ENCODE peak calls at places on chromosomes 13 and 19, in seven cellular contexts. One of them, this sample, is unnamed.
A peak's percentile ranks its signal among the peaks of the same experiment; 100 is the strongest.

GRCh38 chr13:113349491-113349890 is 14.4 kb downstream of the GRTP1 start:
- DNase-seq in NCI-H1436: no peak
- DNase-seq in NCI-H2081: no peak
- DNase-seq in cardiac fibroblast: no peak
- DNase-seq in stimulated activated CD4-positive, alpha-beta T cell treated with anti-CD3 and anti-CD28 coated beads, Interleukin-15, amount 100 ng/mL, for 1 hour: no peak
- DNase-seq in cardiac muscle cell: no peak
- DNase-seq in effector memory CD4-positive, alpha-beta T cell: no peak
- DNase-seq in this sample: no peak

GRCh38 chr19:54594737-54595136 is 1.3 kb downstream of the LILRA1 start:
- DNase-seq in NCI-H1436: no peak
- DNase-seq in NCI-H2081: no peak
- DNase-seq in cardiac fibroblast: no peak
- DNase-seq in stimulated activated CD4-positive, alpha-beta T cell treated with anti-CD3 and anti-CD28 coated beads, Interleukin-15, amount 100 ng/mL, for 1 hour: no peak
- DNase-seq in cardiac muscle cell: no peak
- DNase-seq in effector memory CD4-positive, alpha-beta T cell: no peak
- DNase-seq in this sample: no peak

GRCh38 chr13:30734434-30734833 is 909 bp upstream of the ALOX5AP start:
- DNase-seq in NCI-H1436: no peak
- DNase-seq in NCI-H2081: no peak
- DNase-seq in cardiac fibroblast: peak; percentile 74
- DNase-seq in stimulated activated CD4-positive, alpha-beta T cell treated with anti-CD3 and anti-CD28 coated beads, Interleukin-15, amount 100 ng/mL, for 1 hour: no peak
- DNase-seq in cardiac muscle cell: no peak
- DNase-seq in effector memory CD4-positive, alpha-beta T cell: no peak
- DNase-seq in this sample: no peak

GRCh38 chr19:56538254-56538760 is 441 bp upstream of the ZFP28 start:
- DNase-seq in NCI-H1436: peak; percentile 93
- DNase-seq in NCI-H2081: peak; percentile 90
- DNase-seq in cardiac fibroblast: peak; percentile 93
- DNase-seq in stimulated activated CD4-positive, alpha-beta T cell treated with anti-CD3 and anti-CD28 coated beads, Interleukin-15, amount 100 ng/mL, for 1 hour: peak; percentile 80
- DNase-seq in cardiac muscle cell: peak; percentile 93
- DNase-seq in effector memory CD4-positive, alpha-beta T cell: peak; percentile 78
- DNase-seq in this sample: peak; percentile 88

GRCh38 chr13:100304241-100304640 is 215.3 kb downstream of the PCCA start:
- DNase-seq in NCI-H1436: no peak
- DNase-seq in NCI-H2081: peak; percentile 67
- DNase-seq in cardiac fibroblast: no peak
- DNase-seq in stimulated activated CD4-positive, alpha-beta T cell treated with anti-CD3 and anti-CD28 coated beads, Interleukin-15, amount 100 ng/mL, for 1 hour: no peak
- DNase-seq in cardiac muscle cell: no peak
- DNase-seq in effector memory CD4-positive, alpha-beta T cell: no peak
- DNase-seq in this sample: no peak

GRCh38 chr13:54750521-54750920 is 1721.9 kb downstream of the OLFM4 start:
- DNase-seq in NCI-H1436: no peak
- DNase-seq in NCI-H2081: no peak
- DNase-seq in cardiac fibroblast: no peak
- DNase-seq in stimulated activated CD4-positive, alpha-beta T cell treated with anti-CD3 and anti-CD28 coated beads, Interleukin-15, amount 100 ng/mL, for 1 hour: no peak
- DNase-seq in cardiac muscle cell: no peak
- DNase-seq in effector memory CD4-positive, alpha-beta T cell: no peak
- DNase-seq in this sample: no peak

GRCh38 chr19:40465025-40465780 is at the start of gene BLVRB:
- DNase-seq in NCI-H1436: no peak
- DNase-seq in NCI-H2081: no peak
- DNase-seq in cardiac fibroblast: peak; percentile 86
- DNase-seq in stimulated activated CD4-positive, alpha-beta T cell treated with anti-CD3 and anti-CD28 coated beads, Interleukin-15, amount 100 ng/mL, for 1 hour: no peak
- DNase-seq in cardiac muscle cell: peak; percentile 90
- DNase-seq in effector memory CD4-positive, alpha-beta T cell: no peak
- DNase-seq in this sample: peak; percentile 53

GRCh38 chr13:113528101-113528797 is 37.7 kb upstream of the DCUN1D2 start:
- DNase-seq in NCI-H1436: no peak
- DNase-seq in NCI-H2081: no peak
- DNase-seq in cardiac fibroblast: no peak
- DNase-seq in stimulated activated CD4-positive, alpha-beta T cell treated with anti-CD3 and anti-CD28 coated beads, Interleukin-15, amount 100 ng/mL, for 1 hour: no peak
- DNase-seq in cardiac muscle cell: no peak
- DNase-seq in effector memory CD4-positive, alpha-beta T cell: no peak
- DNase-seq in this sample: no peak

GRCh38 chr19:17548145-17548544 is 7.3 kb upstream of the COLGALT1 start:
- DNase-seq in NCI-H1436: no peak
- DNase-seq in NCI-H2081: no peak
- DNase-seq in cardiac fibroblast: no peak
- DNase-seq in stimulated activated CD4-positive, alpha-beta T cell treated with anti-CD3 and anti-CD28 coated beads, Interleukin-15, amount 100 ng/mL, for 1 hour: no peak
- DNase-seq in cardiac muscle cell: no peak
- DNase-seq in effector memory CD4-positive, alpha-beta T cell: no peak
- DNase-seq in this sample: no peak

GRCh38 chr19:8194528-8195275 is 14.5 kb upstream of the CERS4 start:
- DNase-seq in NCI-H1436: no peak
- DNase-seq in NCI-H2081: no peak
- DNase-seq in cardiac fibroblast: no peak
- DNase-seq in stimulated activated CD4-positive, alpha-beta T cell treated with anti-CD3 and anti-CD28 coated beads, Interleukin-15, amount 100 ng/mL, for 1 hour: no peak
- DNase-seq in cardiac muscle cell: peak; percentile 33
- DNase-seq in effector memory CD4-positive, alpha-beta T cell: peak; percentile 28
- DNase-seq in this sample: no peak

GRCh38 chr19:49554701-49555181 is 25.6 kb downstream of the NOSIP start:
- DNase-seq in NCI-H1436: no peak
- DNase-seq in NCI-H2081: no peak
- DNase-seq in cardiac fibroblast: no peak
- DNase-seq in stimulated activated CD4-positive, alpha-beta T cell treated with anti-CD3 and anti-CD28 coated beads, Interleukin-15, amount 100 ng/mL, for 1 hour: no peak
- DNase-seq in cardiac muscle cell: peak; percentile 19
- DNase-seq in effector memory CD4-positive, alpha-beta T cell: peak; percentile 36
- DNase-seq in this sample: no peak

GRCh38 chr19:3783660-3784584 is 2.3 kb downstream of the MATK start:
- DNase-seq in NCI-H1436: no peak
- DNase-seq in NCI-H2081: no peak
- DNase-seq in cardiac fibroblast: no peak
- DNase-seq in stimulated activated CD4-positive, alpha-beta T cell treated with anti-CD3 and anti-CD28 coated beads, Interleukin-15, amount 100 ng/mL, for 1 hour: no peak
- DNase-seq in cardiac muscle cell: no peak
- DNase-seq in effector memory CD4-positive, alpha-beta T cell: no peak
- DNase-seq in this sample: no peak

GRCh38 chr13:97221491-97221890 is 642 bp upstream of the MBNL2 start:
- DNase-seq in NCI-H1436: no peak
- DNase-seq in NCI-H2081: no peak
- DNase-seq in cardiac fibroblast: no peak
- DNase-seq in stimulated activated CD4-positive, alpha-beta T cell treated with anti-CD3 and anti-CD28 coated beads, Interleukin-15, amount 100 ng/mL, for 1 hour: no peak
- DNase-seq in cardiac muscle cell: no peak
- DNase-seq in effector memory CD4-positive, alpha-beta T cell: no peak
- DNase-seq in this sample: no peak

GRCh38 chr19:11064831-11065303 is 24.4 kb upstream of the LDLR start:
- DNase-seq in NCI-H1436: no peak
- DNase-seq in NCI-H2081: no peak
- DNase-seq in cardiac fibroblast: peak; percentile 25
- DNase-seq in stimulated activated CD4-positive, alpha-beta T cell treated with anti-CD3 and anti-CD28 coated beads, Interleukin-15, amount 100 ng/mL, for 1 hour: no peak
- DNase-seq in cardiac muscle cell: peak; percentile 36
- DNase-seq in effector memory CD4-positive, alpha-beta T cell: no peak
- DNase-seq in this sample: no peak

GRCh38 chr13:77544365-77544764 is 8.9 kb downstream of the SCEL start:
- DNase-seq in NCI-H1436: no peak
- DNase-seq in NCI-H2081: peak; percentile 27
- DNase-seq in cardiac fibroblast: peak; percentile 20
- DNase-seq in stimulated activated CD4-positive, alpha-beta T cell treated with anti-CD3 and anti-CD28 coated beads, Interleukin-15, amount 100 ng/mL, for 1 hour: no peak
- DNase-seq in cardiac muscle cell: peak; percentile 85
- DNase-seq in effector memory CD4-positive, alpha-beta T cell: no peak
- DNase-seq in this sample: no peak

GRCh38 chr19:17616961-17617806 is 61.7 kb downstream of the COLGALT1 start:
- DNase-seq in NCI-H1436: no peak
- DNase-seq in NCI-H2081: no peak
- DNase-seq in cardiac fibroblast: peak; percentile 53
- DNase-seq in stimulated activated CD4-positive, alpha-beta T cell treated with anti-CD3 and anti-CD28 coated beads, Interleukin-15, amount 100 ng/mL, for 1 hour: no peak
- DNase-seq in cardiac muscle cell: peak; percentile 25
- DNase-seq in effector memory CD4-positive, alpha-beta T cell: no peak
- DNase-seq in this sample: no peak

GRCh38 chr13:77521194-77521593 is 14.3 kb upstream of the SCEL start:
- DNase-seq in NCI-H1436: no peak
- DNase-seq in NCI-H2081: no peak
- DNase-seq in cardiac fibroblast: peak; percentile 24
- DNase-seq in stimulated activated CD4-positive, alpha-beta T cell treated with anti-CD3 and anti-CD28 coated beads, Interleukin-15, amount 100 ng/mL, for 1 hour: no peak
- DNase-seq in cardiac muscle cell: no peak
- DNase-seq in effector memory CD4-positive, alpha-beta T cell: no peak
- DNase-seq in this sample: no peak

GRCh38 chr13:73069206-73069815 is 10.5 kb downstream of the KLF5 start:
- DNase-seq in NCI-H1436: no peak
- DNase-seq in NCI-H2081: no peak
- DNase-seq in cardiac fibroblast: no peak
- DNase-seq in stimulated activated CD4-positive, alpha-beta T cell treated with anti-CD3 and anti-CD28 coated beads, Interleukin-15, amount 100 ng/mL, for 1 hour: no peak
- DNase-seq in cardiac muscle cell: no peak
- DNase-seq in effector memory CD4-positive, alpha-beta T cell: no peak
- DNase-seq in this sample: no peak

GRCh38 chr19:14187586-14187985 is 18.4 kb downstream of the ADGRL1 start:
- DNase-seq in NCI-H1436: no peak
- DNase-seq in NCI-H2081: no peak
- DNase-seq in cardiac fibroblast: no peak
- DNase-seq in stimulated activated CD4-positive, alpha-beta T cell treated with anti-CD3 and anti-CD28 coated beads, Interleukin-15, amount 100 ng/mL, for 1 hour: no peak
- DNase-seq in cardiac muscle cell: no peak
- DNase-seq in effector memory CD4-positive, alpha-beta T cell: no peak
- DNase-seq in this sample: no peak

GRCh38 chr13:23660249-23660648 is 90.0 kb downstream of the TNFRSF19 start:
- DNase-seq in NCI-H1436: no peak
- DNase-seq in NCI-H2081: no peak
- DNase-seq in cardiac fibroblast: no peak
- DNase-seq in stimulated activated CD4-positive, alpha-beta T cell treated with anti-CD3 and anti-CD28 coated beads, Interleukin-15, amount 100 ng/mL, for 1 hour: no peak
- DNase-seq in cardiac muscle cell: no peak
- DNase-seq in effector memory CD4-positive, alpha-beta T cell: no peak
- DNase-seq in this sample: no peak

GRCh38 chr13:80086304-80086721 is 254.6 kb downstream of the SPRY2 start:
- DNase-seq in NCI-H1436: no peak
- DNase-seq in NCI-H2081: no peak
- DNase-seq in cardiac fibroblast: peak; percentile 35
- DNase-seq in stimulated activated CD4-positive, alpha-beta T cell treated with anti-CD3 and anti-CD28 coated beads, Interleukin-15, amount 100 ng/mL, for 1 hour: no peak
- DNase-seq in cardiac muscle cell: no peak
- DNase-seq in effector memory CD4-positive, alpha-beta T cell: no peak
- DNase-seq in this sample: no peak

GRCh38 chr19:45824041-45824471 is 8.9 kb upstream of the RSPH6A start:
- DNase-seq in NCI-H1436: peak; percentile 10
- DNase-seq in NCI-H2081: peak; percentile 76
- DNase-seq in cardiac fibroblast: peak; percentile 14
- DNase-seq in stimulated activated CD4-positive, alpha-beta T cell treated with anti-CD3 and anti-CD28 coated beads, Interleukin-15, amount 100 ng/mL, for 1 hour: no peak
- DNase-seq in cardiac muscle cell: no peak
- DNase-seq in effector memory CD4-positive, alpha-beta T cell: no peak
- DNase-seq in this sample: no peak

GRCh38 chr13:113666324-113666660 is 727 bp upstream of the GRK1 start:
- DNase-seq in NCI-H1436: no peak
- DNase-seq in NCI-H2081: no peak
- DNase-seq in cardiac fibroblast: no peak
- DNase-seq in stimulated activated CD4-positive, alpha-beta T cell treated with anti-CD3 and anti-CD28 coated beads, Interleukin-15, amount 100 ng/mL, for 1 hour: no peak
- DNase-seq in cardiac muscle cell: no peak
- DNase-seq in effector memory CD4-positive, alpha-beta T cell: no peak
- DNase-seq in this sample: no peak

GRCh38 chr19:5070922-5071321 is 102.0 kb downstream of the KDM4B start:
- DNase-seq in NCI-H1436: no peak
- DNase-seq in NCI-H2081: no peak
- DNase-seq in cardiac fibroblast: no peak
- DNase-seq in stimulated activated CD4-positive, alpha-beta T cell treated with anti-CD3 and anti-CD28 coated beads, Interleukin-15, amount 100 ng/mL, for 1 hour: no peak
- DNase-seq in cardiac muscle cell: no peak
- DNase-seq in effector memory CD4-positive, alpha-beta T cell: no peak
- DNase-seq in this sample: no peak

GRCh38 chr13:79385694-79386093 is 20.4 kb downstream of the RBM26 start:
- DNase-seq in NCI-H1436: no peak
- DNase-seq in NCI-H2081: no peak
- DNase-seq in cardiac fibroblast: peak; percentile 52
- DNase-seq in stimulated activated CD4-positive, alpha-beta T cell treated with anti-CD3 and anti-CD28 coated beads, Interleukin-15, amount 100 ng/mL, for 1 hour: no peak
- DNase-seq in cardiac muscle cell: no peak
- DNase-seq in effector memory CD4-positive, alpha-beta T cell: no peak
- DNase-seq in this sample: no peak

GRCh38 chr13:49540552-49540951 is 44.8 kb downstream of the PHF11 start:
- DNase-seq in NCI-H1436: no peak
- DNase-seq in NCI-H2081: no peak
- DNase-seq in cardiac fibroblast: peak; percentile 62
- DNase-seq in stimulated activated CD4-positive, alpha-beta T cell treated with anti-CD3 and anti-CD28 coated beads, Interleukin-15, amount 100 ng/mL, for 1 hour: no peak
- DNase-seq in cardiac muscle cell: peak; percentile 60
- DNase-seq in effector memory CD4-positive, alpha-beta T cell: no peak
- DNase-seq in this sample: no peak

GRCh38 chr13:111505175-111505777 is 184.8 kb downstream of the TEX29 start:
- DNase-seq in NCI-H1436: no peak
- DNase-seq in NCI-H2081: no peak
- DNase-seq in cardiac fibroblast: peak; percentile 2
- DNase-seq in stimulated activated CD4-positive, alpha-beta T cell treated with anti-CD3 and anti-CD28 coated beads, Interleukin-15, amount 100 ng/mL, for 1 hour: no peak
- DNase-seq in cardiac muscle cell: no peak
- DNase-seq in effector memory CD4-positive, alpha-beta T cell: no peak
- DNase-seq in this sample: no peak